ENCODE peak calls at places on chromosomes 7 and 10, in five cellular contexts. V, C, N, H and P are unnamed samples.

GRCh38 chr7:120114626-120115025 is 158.3 kb upstream of the KCND2 start:
- DNase-seq in V (no peak), C (no peak), N (no peak), H (no peak), P (no peak)

GRCh38 chr7:30899630-30900029 is 12.0 kb upstream of the AQP1 start:
- DNase-seq in V (no peak), C (no peak), N (no peak), H (no peak), P (no peak)

GRCh38 chr10:61284222-61284890 is 168.8 kb downstream of the TMEM26 start:
- DNase-seq in V (peak; percentile 77), C (peak; percentile 78), N (no peak), H (no peak), P (no peak)

GRCh38 chr7:30463400-30464145 is 15.0 kb downstream of the NOD1 start:
- DNase-seq in V (no peak), C (no peak), N (no peak), H (no peak), P (no peak)

GRCh38 chr7:130865408-130866236 is 131.6 kb upstream of the KLF14 start:
- DNase-seq in V (peak; percentile 61), C (no peak), N (no peak), H (no peak), P (no peak)

GRCh38 chr10:89684604-89685003 is 16.8 kb upstream of the KIF20B start:
- DNase-seq in V (peak; percentile 46), C (no peak), N (no peak), H (no peak), P (no peak)

GRCh38 chr10:121926669-121927360 is 1.0 kb downstream of the ATE1 start:
- DNase-seq in V (no peak), C (peak; percentile 74), N (no peak), H (no peak), P (no peak)

GRCh38 chr7:100598425-100598824 is 3.7 kb upstream of the PCOLCE start:
- DNase-seq in V (peak; percentile 12), C (no peak), N (no peak), H (no peak), P (no peak)

GRCh38 chr10:128047337-128047736 is 78.9 kb downstream of the MKI67 start:
- DNase-seq in V (no peak), C (peak; percentile 10), N (peak; percentile 88), H (no peak), P (no peak)

GRCh38 chr10:31121797-31122586 is 90.3 kb upstream of the ZNF438 start:
- DNase-seq in V (peak; percentile 46), C (no peak), N (no peak), H (no peak), P (no peak)

GRCh38 chr7:107961399-107961798 is 41.6 kb downstream of the LAMB1 start:
- DNase-seq in V (no peak), C (no peak), N (no peak), H (no peak), P (peak; percentile 67)

GRCh38 chr7:102049765-102050164 is 232.3 kb downstream of the CUX1 start:
- DNase-seq in V (no peak), C (no peak), N (no peak), H (no peak), P (no peak)

GRCh38 chr7:112414855-112415490 is 35.3 kb upstream of the IFRD1 start:
- DNase-seq in V (peak; percentile 38), C (peak; percentile 61), N (no peak), H (no peak), P (no peak)

GRCh38 chr10:77360835-77361234 is 276.8 kb downstream of the KCNMA1 start:
- DNase-seq in V (no peak), C (no peak), N (no peak), H (no peak), P (no peak)

GRCh38 chr10:69757553-69758309 is 44.0 kb upstream of the COL13A1 start:
- DNase-seq in V (peak; percentile 41), C (no peak), N (no peak), H (peak; percentile 17), P (peak; percentile 21)

GRCh38 chr10:125076891-125077643 is 83.3 kb downstream of the CTBP2 start:
- DNase-seq in V (peak; percentile 75), C (no peak), N (no peak), H (no peak), P (no peak)

GRCh38 chr7:112481833-112482669 is 1.3 kb downstream of the LSMEM1 start:
- DNase-seq in V (peak; percentile 86), C (peak; percentile 77), N (no peak), H (no peak), P (peak; percentile 21)

GRCh38 chr10:47318706-47319105 is 3.5 kb upstream of the GDF2 start:
- DNase-seq in V (no peak), C (peak; percentile 43), N (no peak), H (no peak), P (no peak)

GRCh38 chr10:103610921-103611511 is 117.5 kb downstream of the NEURL1 start:
- DNase-seq in V (no peak), C (no peak), N (no peak), H (no peak), P (no peak)

GRCh38 chr10:87862644-87863101 is 660 bp downstream of the KLLN start:
- DNase-seq in V (peak; percentile 57), C (no peak), N (no peak), H (no peak), P (no peak)

GRCh38 chr10:104037261-104037951 is 48.3 kb downstream of the COL17A1 start:
- DNase-seq in V (no peak), C (no peak), N (no peak), H (no peak), P (no peak)

GRCh38 chr7:19442016-19442785 is 266.6 kb downstream of the POLR1F start:
- DNase-seq in V (peak; percentile 75), C (peak; percentile 55), N (no peak), H (no peak), P (no peak)

GRCh38 chr7:108310351-108310750 is 145.9 kb downstream of the NRCAM start:
- DNase-seq in V (no peak), C (no peak), N (no peak), H (no peak), P (no peak)

GRCh38 chr7:25786958-25787730 is 364.9 kb upstream of the NFE2L3 start:
- DNase-seq in V (no peak), C (no peak), N (peak; percentile 25), H (no peak), P (no peak)

GRCh38 chr10:48317321-48317990 is 11.0 kb downstream of the MAPK8 start:
- DNase-seq in V (no peak), C (no peak), N (no peak), H (no peak), P (no peak)

GRCh38 chr10:60818134-60818770 is 40.0 kb downstream of the CDK1 start:
- DNase-seq in V (peak; percentile 65), C (no peak), N (no peak), H (no peak), P (peak; percentile 72)

GRCh38 chr7:17150018-17150417 is 148.4 kb upstream of the AHR start:
- DNase-seq in V (no peak), C (no peak), N (no peak), H (no peak), P (no peak)

GRCh38 chr10:103491729-103492364 is 1.7 kb upstream of the NEURL1 start:
- DNase-seq in V (peak; percentile 98), C (peak; percentile 77), N (no peak), H (no peak), P (peak; percentile 72)

GRCh38 chr7:131859162-131859821 is 302.9 kb upstream of the PODXL start:
- DNase-seq in V (peak; percentile 62), C (peak; percentile 77), N (no peak), H (peak; percentile 68), P (peak; percentile 37)

GRCh38 chr10:94938383-94938782 is at the start of gene CYP2C9:
- DNase-seq in V (no peak), C (no peak), N (no peak), H (no peak), P (no peak)
- TF ChIP-seq POLR2A in V (no peak), C (no peak), N (no peak), H (no peak), P (no peak)

GRCh38 chr7:50022451-50022850 is 70.6 kb downstream of the ZPBP start:
- DNase-seq in V (no peak), C (no peak), N (no peak), H (no peak), P (no peak)
- H3K4me1 ChIP-seq in V (no peaks in the 10 kb centered on the region), C (no peaks in the 10 kb centered on the region), N (no peaks in the 10 kb centered on the region), H (no peaks in the 10 kb centered on the region), P (no peaks in the 10 kb centered on the region)

DNA sequence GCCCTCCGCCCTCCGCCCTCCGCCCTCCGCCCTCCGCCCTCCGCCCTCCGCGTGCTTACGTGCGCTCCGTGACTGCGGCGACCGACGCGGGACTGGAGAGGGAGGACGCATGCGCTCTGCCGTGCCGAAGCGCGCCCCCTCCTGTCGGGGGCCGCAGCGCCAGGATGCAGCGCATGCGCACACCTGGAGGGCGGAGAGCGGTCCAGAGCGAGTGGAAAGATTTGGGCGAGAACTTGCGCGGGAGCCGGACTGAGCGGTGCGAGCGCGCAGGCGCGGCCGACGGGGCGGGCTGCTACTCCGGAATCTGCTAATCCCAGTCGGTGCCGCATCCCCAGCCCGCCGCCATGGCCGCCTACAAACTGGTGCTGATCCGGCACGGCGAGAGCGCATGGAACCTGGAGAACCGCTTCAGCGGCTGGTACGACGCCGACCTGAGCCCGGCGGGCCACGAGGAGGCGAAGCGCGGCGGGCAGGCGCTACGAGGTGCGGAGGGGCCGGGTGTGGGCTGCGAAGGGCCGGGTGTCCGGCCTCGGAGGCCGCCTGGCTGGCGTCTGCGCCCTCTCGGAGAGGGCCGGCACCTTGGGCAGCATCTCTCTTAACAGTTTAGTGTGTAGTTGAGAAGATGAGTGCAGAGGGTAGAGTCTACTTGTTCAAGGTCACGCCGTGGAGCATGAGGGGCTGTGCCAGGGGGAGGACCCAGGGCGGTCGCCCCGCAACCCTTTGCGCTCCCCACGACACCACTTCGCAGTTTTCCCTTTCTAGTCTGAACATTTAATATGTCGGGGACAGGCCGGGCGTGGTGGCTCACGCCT is at the start of gene PGAM1:
- DNase-seq in V (peak; percentile 95), C (peak; percentile 97), N (peak; percentile 99), H (peak; percentile 94), P (peak; percentile 94)
- TF ChIP-seq POLR2A in V (peak; percentile 51), C (peak; percentile 48), N (peak; percentile 83), H (peak; percentile 64), P (peak; percentile 60)

DNA sequence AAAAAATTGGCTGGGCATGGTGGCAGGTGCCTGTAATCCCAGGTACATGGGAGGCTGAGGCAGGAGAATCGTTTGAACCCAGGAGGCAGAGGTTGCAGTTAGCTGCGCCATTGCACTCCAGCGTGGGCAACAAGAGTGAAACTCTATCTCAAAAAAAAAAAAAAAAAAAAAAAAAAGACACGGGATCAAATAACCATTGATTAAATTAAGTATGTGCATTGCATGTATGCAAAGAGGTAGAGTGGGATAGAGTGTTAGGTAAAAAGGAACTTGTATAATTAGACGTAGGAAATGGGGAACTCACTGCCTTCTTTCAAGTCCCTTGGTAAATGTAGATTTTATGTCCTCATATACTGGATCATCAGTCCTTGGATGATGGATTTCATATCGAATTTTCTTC is 13.1 kb downstream of the VCL start:
- DNase-seq in V (no peak), C (no peak), N (no peak), H (no peak), P (no peak)
- H3K4me1 ChIP-seq in V (peaks cover 20% of the 10 kb centered on the region), C (peaks cover 67% of the 10 kb centered on the region), N (peaks cover 55% of the 10 kb centered on the region), H (peaks cover 26% of the 10 kb centered on the region), P (peaks cover 10% of the 10 kb centered on the region)